ENCODE peak calls at places on chromosomes 1 and 21, in six cellular contexts. Q is stomach, A is neural progenitor cell, G is sciatic nerve, X is activated T-helper 1 cell treated with Interleukin-2 at 50 U/mL for 16 hours, L is T-helper 9 cell. B is an unnamed sample.
A peak's percentile ranks its signal among the peaks of the same experiment; 100 is the strongest.

GRCh38 chr1:230572121-230573083 is 69.9 kb upstream of the COG2 start:
- DNase-seq in Q (peak; percentile 42), A (no peak), G (no peak), X (no peak), L (no peak), B (no peak)

GRCh38 chr1:1614204-1614953 is 921 bp upstream of the MIB2 start:
- DNase-seq in Q (peak; percentile 40), A (no peak), G (peak; percentile 60), X (no peak), L (peak; percentile 38), B (no peak)

GRCh38 chr1:40833979-40834378 is 28.2 kb downstream of the CITED4 start:
- DNase-seq in Q (no peak), A (no peak), G (no peak), X (no peak), L (no peak), B (no peak)

GRCh38 chr1:182185822-182186756 is 124.6 kb upstream of the ZNF648 start:
- DNase-seq in Q (no peak), A (peak; percentile 29), G (no peak), X (no peak), L (no peak), B (no peak)

GRCh38 chr1:58896211-58897183 is 112.7 kb upstream of the JUN start:
- DNase-seq in Q (peak; percentile 89), A (peak; percentile 14), G (peak; percentile 64), X (no peak), L (no peak), B (no peak)

GRCh38 chr1:224447251-224447650 is 12.7 kb upstream of the WDR26 start:
- DNase-seq in Q (no peak), A (no peak), G (no peak), X (no peak), L (no peak), B (no peak)

GRCh38 chr21:36135391-36136094 is 664 bp downstream of the CBR3 start:
- DNase-seq in Q (peak; percentile 55), A (peak; percentile 66), G (peak; percentile 77), X (peak; percentile 35), L (peak; percentile 36), B (peak; percentile 82)

GRCh38 chr1:20555025-20555757 is 2.8 kb downstream of the FAM43B start:
- DNase-seq in Q (no peak), A (no peak), G (no peak), X (no peak), L (no peak), B (no peak)

GRCh38 chr21:37028579-37028978 is 22.1 kb downstream of the RIPPLY3 start:
- DNase-seq in Q (no peak), A (no peak), G (no peak), X (no peak), L (no peak), B (no peak)

GRCh38 chr1:2523191-2523890 is 3.1 kb downstream of the PANK4 start:
- DNase-seq in Q (no peak), A (no peak), G (no peak), X (no peak), L (peak; percentile 24), B (peak; percentile 79)

GRCh38 chr21:35303085-35303484 is 254.0 kb upstream of the RUNX1 start:
- DNase-seq in Q (no peak), A (no peak), G (no peak), X (no peak), L (no peak), B (no peak)

GRCh38 chr1:204487256-204487615 is 7.4 kb downstream of the PIK3C2B start:
- DNase-seq in Q (no peak), A (no peak), G (no peak), X (no peak), L (no peak), B (no peak)

GRCh38 chr21:35932232-35932911 is 128.0 kb downstream of the SETD4 start:
- DNase-seq in Q (no peak), A (no peak), G (no peak), X (no peak), L (no peak), B (no peak)

B was measured in stimulated activated effector memory CD8-positive, alpha-beta T cell treated with anti-CD3 and anti-CD28 coated beads, Interleukin-12 subunit alpha, Interleukin-12 subunit beta, amount 100 ng/mL, for 72 hours.